ENCODE peak calls at places on chromosomes 2 and 18, in four cellular contexts. I, V, P and N are unnamed samples.

GRCh38 chr18:22913861-22914260 is 19.3 kb upstream of the RBBP8 start:
- DNase-seq in I (no peak), V (no peak), P (no peak), N (no peak)

GRCh38 chr2:33620-34019 is 12.7 kb downstream of the FAM110C start:
- DNase-seq in I (no peak), V (no peak), P (no peak), N (peak; percentile 39)

GRCh38 chr2:219175928-219176817 is 552 bp downstream of the CNPPD1 start:
- DNase-seq in I (no peak), V (no peak), P (peak; percentile 30), N (no peak)

GRCh38 chr18:38923136-38923535 is 1357.5 kb upstream of the CELF4 start:
- DNase-seq in I (no peak), V (no peak), P (no peak), N (no peak)

GRCh38 chr2:9703085-9703641 is 72.4 kb upstream of the YWHAQ start:
- DNase-seq in I (peak; percentile 69), V (no peak), P (peak; percentile 94), N (peak; percentile 79)

GRCh38 chr2:102111823-102112222 is 30.7 kb upstream of the IL1R1 start:
- DNase-seq in I (no peak), V (no peak), P (no peak), N (no peak)

GRCh38 chr2:69830045-69830905 is 815 bp downstream of the GMCL1 start:
- DNase-seq in I (peak; percentile 12), V (no peak), P (peak; percentile 13), N (peak; percentile 21)

GRCh38 chr2:226711606-226712296 is 87.9 kb downstream of the IRS1 start:
- DNase-seq in I (no peak), V (no peak), P (no peak), N (no peak)

GRCh38 chr2:201132518-201132917 is 16.6 kb downstream of the CFLAR start:
- DNase-seq in I (no peak), V (peak; percentile 23), P (no peak), N (no peak)

GRCh38 chr2:8265827-8266226 is 416.0 kb upstream of the ID2 start:
- DNase-seq in I (no peak), V (no peak), P (no peak), N (no peak)

GRCh38 chr2:205659922-205660321 is 22.4 kb upstream of the NRP2 start:
- DNase-seq in I (no peak), V (no peak), P (no peak), N (no peak)

GRCh38 chr18:8967573-8967972 is 134.9 kb upstream of the NDUFV2 start:
- DNase-seq in I (no peak), V (no peak), P (no peak), N (no peak)

GRCh38 chr2:171404258-171404657 is 29.5 kb downstream of the METTL8 start:
- DNase-seq in I (no peak), V (no peak), P (peak; percentile 82), N (no peak)

GRCh38 chr2:31079665-31080064 is 58.6 kb downstream of the GALNT14 start:
- DNase-seq in I (no peak), V (no peak), P (no peak), N (no peak)

GRCh38 chr2:144099746-144100438 is 420.0 kb downstream of the ZEB2 start:
- DNase-seq in I (no peak), V (no peak), P (peak; percentile 89), N (no peak)

GRCh38 chr2:88824951-88825350 is 133.5 kb downstream of the RPIA start:
- DNase-seq in I (no peak), V (no peak), P (no peak), N (no peak)